ENCODE peak calls at places on chromosomes 1 and 21, in ten cellular contexts. K, Y, X, M, C, S, I, T, P and E are unnamed samples.

GRCh38 chr1:156480411-156481192 is 20.0 kb downstream of the MEF2D start:
- DNase-seq in K (peak; percentile 58), C (peak; percentile 77), I (peak; percentile 82), S (peak; percentile 62), X (no peak), Y (no peak), T (no peak), M (no peak), P (peak; percentile 81), E (peak; percentile 55)

GRCh38 chr21:16002872-16003466 is 273.2 kb downstream of the USP25 start:
- DNase-seq in T (no peak), X (peak; percentile 14), I (no peak), K (peak; percentile 75), P (no peak), C (no peak), M (peak; percentile 38), S (no peak), Y (no peak), E (no peak)

GRCh38 chr1:243974451-243975292 is 76.4 kb upstream of the ZBTB18 start:
- DNase-seq in M (peak; percentile 50), C (no peak), I (no peak), S (no peak), T (no peak), K (peak; percentile 49), X (no peak), P (no peak), Y (no peak), E (no peak)

GRCh38 chr21:18153063-18153462 is 91.6 kb upstream of the CHODL start:
- DNase-seq in X (no peak), T (no peak), M (peak; percentile 8), I (no peak), K (peak; percentile 69), P (no peak), C (no peak), Y (no peak), S (no peak), E (no peak)

GRCh38 chr1:118184737-118185082 is 318 bp downstream of the SPAG17 start:
- DNase-seq in Y (no peak), X (no peak), P (no peak), M (no peak), I (no peak), T (peak; percentile 58), C (no peak), K (no peak), S (no peak), E (no peak)

GRCh38 chr1:19370453-19371170 is 58.5 kb downstream of the SLC66A1 start:
- DNase-seq in I (no peak), C (no peak), K (no peak), Y (no peak), M (no peak), T (no peak), S (no peak), P (no peak), X (no peak), E (no peak)

GRCh38 chr1:204588826-204589225 is 72.6 kb downstream of the MDM4 start:
- DNase-seq in P (no peak), I (no peak), S (no peak), C (no peak), X (no peak), Y (no peak), M (no peak), T (no peak), K (no peak), E (no peak)

GRCh38 chr1:200894712-200895447 is at the start of gene INAVA:
- DNase-seq in P (no peak), M (no peak), T (peak; percentile 86), I (no peak), S (no peak), C (no peak), X (no peak), K (no peak), Y (no peak), E (no peak)

GRCh38 chr1:62321438-62321837 is 2.2 kb upstream of the KANK4 start:
- DNase-seq in M (no peak), I (no peak), T (peak; percentile 99), P (no peak), Y (no peak), S (no peak), K (peak; percentile 65), X (peak; percentile 41), C (no peak), E (no peak)

GRCh38 chr1:186864296-186864695 is 35.5 kb downstream of the PLA2G4A start:
- DNase-seq in K (no peak), M (no peak), C (no peak), P (no peak), T (no peak), Y (no peak), X (no peak), I (no peak), S (no peak), E (no peak)

GRCh38 chr1:193087893-193088292 is 17.3 kb downstream of the GLRX2 start:
- DNase-seq in C (no peak), K (no peak), X (no peak), I (no peak), S (no peak), M (no peak), P (no peak), T (no peak), Y (no peak), E (no peak)

GRCh38 chr1:66302810-66303209 is 231.1 kb upstream of the SGIP1 start:
- DNase-seq in C (no peak), I (no peak), P (no peak), M (no peak), Y (no peak), X (no peak), K (peak; percentile 6), T (no peak), S (no peak), E (no peak)

GRCh38 chr1:78603206-78603605 is 17.0 kb upstream of the IFI44L start:
- DNase-seq in X (no peak), S (no peak), K (peak; percentile 48), T (no peak), I (no peak), P (no peak), Y (no peak), M (no peak), C (no peak), E (no peak)

GRCh38 chr1:217891966-217892365 is 260.8 kb downstream of the SPATA17 start:
- DNase-seq in M (no peak), C (no peak), Y (no peak), T (no peak), K (no peak), S (no peak), X (no peak), P (no peak), I (no peak), E (no peak)

GRCh38 chr1:93437976-93438605 is 9.8 kb upstream of the FNBP1L start:
- DNase-seq in T (peak; percentile 70), P (no peak), K (peak; percentile 77), M (peak; percentile 70), Y (peak; percentile 34), X (no peak), S (no peak), C (no peak), I (no peak), E (no peak)

GRCh38 chr1:169105434-169106094 is 926 bp upstream of the ATP1B1 start:
- DNase-seq in M (peak; percentile 80), I (peak; percentile 19), S (peak; percentile 10), K (no peak), T (no peak), X (no peak), Y (peak; percentile 90), P (peak; percentile 27), C (peak; percentile 28), E (peak; percentile 43)

GRCh38 chr1:99503276-99503747 is 142.6 kb upstream of the PALMD start:
- DNase-seq in T (peak; percentile 2), S (no peak), I (no peak), M (peak; percentile 11), K (peak; percentile 93), P (no peak), Y (no peak), X (peak; percentile 78), C (no peak), E (no peak)

GRCh38 chr21:31161157-31161556 is 122.9 kb upstream of the KRTAP19-8 start:
- DNase-seq in Y (no peak), K (no peak), C (no peak), M (peak; percentile 69), X (no peak), S (no peak), P (no peak), I (no peak), T (peak; percentile 15), E (no peak)

GRCh38 chr1:15519625-15520024 is 4.4 kb downstream of the CASP9 start:
- DNase-seq in I (no peak), M (no peak), X (no peak), T (no peak), P (no peak), K (no peak), Y (no peak), S (no peak), C (no peak), E (no peak)

GRCh38 chr21:14900611-14901010 is 164.2 kb downstream of the NRIP1 start:
- DNase-seq in C (no peak), K (peak; percentile 62), I (no peak), T (peak; percentile 51), S (no peak), P (no peak), M (no peak), X (no peak), Y (no peak), E (no peak)

GRCh38 chr1:109239580-109240068 is 9.7 kb upstream of the CELSR2 start:
- DNase-seq in S (no peak), T (peak; percentile 76), K (peak; percentile 70), X (no peak), I (no peak), Y (peak; percentile 27), C (peak; percentile 23), P (no peak), M (peak; percentile 53), E (no peak)